ENCODE peak calls at places on chromosomes 11 and 22, in seven cellular contexts. V is ovary, B is A549, X is prostate gland, C is psoas muscle, S is tibial nerve, D is gastrocnemius medialis. A is an unnamed sample.

GRCh38 chr11:71458146-71459070 is 5.4 kb downstream of the NADSYN1 start:
- DNase-seq in V (no peak), B (no peak), X (no peak), S (no peak), C (no peak), D (no peak), A (no peak)

GRCh38 chr11:110184974-110185597 is 91.9 kb downstream of the ZC3H12C start:
- DNase-seq in S (peak; percentile 26), B (no peak), V (no peak), C (no peak), D (peak; percentile 50), X (no peak), A (no peak)

GRCh38 chr22:37681001-37681424 is 5.1 kb upstream of the NOL12 start:
- DNase-seq in C (no peak), S (no peak), D (no peak), B (no peak), X (no peak), V (no peak), A (no peak)

GRCh38 chr11:63839508-63840355 is 822 bp downstream of the MARK2 start:
- DNase-seq in C (peak; percentile 25), V (no peak), X (peak; percentile 32), S (peak; percentile 24), D (peak; percentile 31), B (no peak), A (peak; percentile 51)

GRCh38 chr11:61472868-61473267 is 35.7 kb upstream of the LRRC10B start:
- DNase-seq in D (peak; percentile 77), S (peak; percentile 67), B (no peak), C (peak; percentile 50), V (no peak), X (peak; percentile 30), A (no peak)

GRCh38 chr11:32173435-32173834 is 82.6 kb downstream of the RCN1 start:
- DNase-seq in C (peak; percentile 30), B (peak; percentile 29), X (peak; percentile 52), D (peak; percentile 13), V (peak; percentile 54), S (peak; percentile 23), A (peak; percentile 88)

GRCh38 chr22:46465348-46465725 is 72.1 kb downstream of the CELSR1 start:
- DNase-seq in S (no peak), C (no peak), D (no peak), X (no peak), V (no peak), B (no peak), A (no peak)

GRCh38 chr11:561148-562003 is 606 bp downstream of the RASSF7 start:
- DNase-seq in C (no peak), D (no peak), X (no peak), B (peak; percentile 78), V (peak; percentile 46), S (no peak), A (peak; percentile 50)

GRCh38 chr11:7436657-7437056 is 48.6 kb upstream of the OLFML1 start:
- DNase-seq in S (peak; percentile 8), B (no peak), V (no peak), C (no peak), X (no peak), D (no peak), A (no peak)

GRCh38 chr11:35974878-35975578 is 31.2 kb downstream of the LDLRAD3 start:
- DNase-seq in S (peak; percentile 25), B (no peak), V (no peak), X (peak; percentile 33), D (peak; percentile 41), C (no peak), A (no peak)

GRCh38 chr11:45736424-45736823 is 68.5 kb upstream of the SLC35C1 start:
- DNase-seq in S (no peak), B (no peak), D (peak; percentile 94), X (peak; percentile 65), V (no peak), C (peak; percentile 58), A (no peak)

GRCh38 chr22:40512426-40513136 is 123.9 kb downstream of the MRTFA start:
- DNase-seq in V (no peak), X (no peak), B (peak; percentile 40), D (peak; percentile 47), C (no peak), S (peak; percentile 40), A (no peak)

GRCh38 chr22:46780453-46780852 is 18.0 kb downstream of the TBC1D22A start:
- DNase-seq in V (no peak), X (no peak), D (no peak), B (no peak), S (no peak), C (no peak), A (no peak)

GRCh38 chr11:81804858-81805257 is 928.8 kb downstream of the FAM181B start:
- DNase-seq in V (no peak), S (no peak), C (no peak), D (no peak), B (no peak), X (no peak), A (no peak)

GRCh38 chr11:3892156-3892555 is 36.7 kb downstream of the STIM1 start:
- DNase-seq in X (no peak), D (no peak), C (no peak), V (no peak), S (no peak), B (no peak), A (no peak)
- H3K4me1 ChIP-seq in X (no peaks in the 10 kb centered on the region), D (peaks cover 80% of the 10 kb centered on the region), C (peaks cover 62% of the 10 kb centered on the region), V (peaks cover 8% of the 10 kb centered on the region), S (no peaks in the 10 kb centered on the region), B (peaks cover 24% of the 10 kb centered on the region), A (no peaks in the 10 kb centered on the region)

DNA sequence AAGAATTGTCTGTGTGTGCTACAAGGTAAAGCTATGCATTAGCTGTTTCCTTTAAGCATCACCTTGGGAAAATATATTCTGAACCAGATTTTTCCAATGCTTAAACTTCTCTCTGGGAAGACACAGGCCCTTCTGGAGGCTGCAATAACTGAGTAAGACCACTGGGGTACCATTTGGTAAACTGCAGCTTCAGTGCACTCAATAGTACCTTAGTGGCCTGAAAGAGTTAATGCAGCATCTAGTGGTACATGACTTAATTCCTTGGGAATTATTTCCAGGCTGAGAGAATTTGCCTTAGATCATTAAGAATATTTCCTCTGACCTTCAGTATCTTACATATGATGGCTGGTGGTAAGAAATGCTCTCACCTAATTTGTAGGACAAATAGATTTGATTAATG is 727.4 kb downstream of the DLG2 start:
- DNase-seq in V (no peak), S (no peak), X (no peak), D (no peak), C (no peak), B (no peak), A (peak; percentile 87)
- TF ChIP-seq CTCF in V (no peak), S (no peak), X (no peak), D (no peak), C (no peak), B (no peak), A (peak; percentile 80)

GRCh38 chr22:35903571-35904331 is 124.9 kb downstream of the RBFOX2 start:
- DNase-seq in C (no peak), D (no peak), X (no peak), V (no peak), B (no peak), S (no peak), A (no peak)
- H3K4me1 ChIP-seq in C (peaks cover 54% of the 10 kb centered on the region), D (peaks cover 56% of the 10 kb centered on the region), X (no peaks in the 10 kb centered on the region), V (peaks cover 13% of the 10 kb centered on the region), B (peaks cover 30% of the 10 kb centered on the region), S (no peaks in the 10 kb centered on the region), A (peaks cover 15% of the 10 kb centered on the region)

DNA sequence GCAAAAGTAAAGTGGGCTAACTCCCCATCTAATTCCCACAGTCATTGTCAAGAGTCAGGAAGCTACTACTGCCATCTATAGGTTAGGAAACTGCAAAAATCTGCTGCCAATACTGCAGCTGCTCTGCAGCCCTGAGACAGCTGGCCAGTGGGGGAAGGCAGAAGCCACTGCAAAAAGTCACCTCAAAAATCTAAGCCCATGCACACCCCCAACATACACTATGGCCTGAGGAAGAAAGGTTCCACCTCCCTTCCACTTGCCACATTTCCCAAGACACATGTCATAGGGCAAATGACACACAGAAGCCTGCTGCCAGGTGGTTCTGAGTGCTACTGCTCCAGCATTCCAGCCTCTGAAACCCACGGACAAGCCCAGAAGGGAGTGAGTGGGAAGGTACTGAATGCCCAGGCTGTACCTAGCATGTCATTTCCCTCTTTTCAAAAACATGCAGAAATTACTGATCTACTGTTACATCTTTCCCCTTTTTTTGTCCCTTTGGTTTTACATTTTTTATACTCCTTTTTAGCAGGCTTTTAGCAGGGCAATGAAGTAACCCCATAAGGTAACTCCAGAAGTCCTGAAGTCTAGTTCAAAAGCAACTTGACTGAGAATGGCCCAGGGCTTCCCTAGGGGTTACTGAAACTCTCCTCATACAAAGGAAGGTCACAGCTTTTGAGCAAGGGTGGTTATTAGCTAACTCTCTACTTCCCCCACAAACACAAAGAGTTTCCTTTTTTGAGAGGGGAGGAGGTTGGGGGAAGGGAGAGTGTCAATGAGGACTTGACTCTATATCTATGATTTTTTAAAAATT is 36.8 kb downstream of the DGCR2 start:
- DNase-seq in C (no peak), B (peak; percentile 31), V (no peak), X (no peak), S (no peak), D (no peak), A (peak; percentile 37)
- TF ChIP-seq CTCF in C (no peak), B (peak; percentile 46), V (no peak), X (no peak), S (no peak), D (no peak), A (peak; percentile 48)

DNA sequence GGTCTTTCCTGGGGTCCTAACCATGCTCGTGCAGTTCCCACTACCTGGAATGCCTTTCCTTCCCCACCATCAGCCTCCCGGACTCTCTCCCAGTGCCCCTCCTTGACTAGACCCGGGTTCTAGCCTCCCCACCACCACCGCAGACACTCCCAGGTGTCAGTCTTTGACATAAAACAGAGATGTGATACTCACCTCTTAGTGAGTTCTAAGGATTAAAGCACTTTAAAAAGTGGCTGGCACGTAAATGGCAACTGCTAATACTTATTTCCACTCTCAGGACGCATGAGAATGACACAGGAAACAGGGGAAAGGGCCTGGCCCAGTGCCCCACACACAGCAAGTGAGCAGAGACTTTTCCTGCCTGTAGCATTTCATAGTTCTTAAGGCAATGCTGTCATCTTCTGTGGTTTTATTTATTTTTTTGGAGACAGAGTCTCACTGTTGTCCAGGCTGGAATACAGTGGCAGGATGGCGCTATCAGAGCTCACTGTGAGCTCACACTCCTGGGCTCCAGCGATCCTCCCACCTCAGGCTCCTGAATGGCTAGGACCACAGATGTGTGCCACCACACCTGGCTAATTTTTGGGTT is 1.9 kb upstream of the SLC25A45 start:
- DNase-seq in X (no peak), S (no peak), C (no peak), V (no peak), D (no peak), B (no peak), A (no peak)
- H3K4me1 ChIP-seq in X (peaks cover 9% of the 10 kb centered on the region), S (peaks cover 67% of the 10 kb centered on the region), C (peaks cover 64% of the 10 kb centered on the region), V (peaks cover 16% of the 10 kb centered on the region), D (peaks cover 52% of the 10 kb centered on the region), B (peaks cover 82% of the 10 kb centered on the region), A (peaks cover 13% of the 10 kb centered on the region)

DNA sequence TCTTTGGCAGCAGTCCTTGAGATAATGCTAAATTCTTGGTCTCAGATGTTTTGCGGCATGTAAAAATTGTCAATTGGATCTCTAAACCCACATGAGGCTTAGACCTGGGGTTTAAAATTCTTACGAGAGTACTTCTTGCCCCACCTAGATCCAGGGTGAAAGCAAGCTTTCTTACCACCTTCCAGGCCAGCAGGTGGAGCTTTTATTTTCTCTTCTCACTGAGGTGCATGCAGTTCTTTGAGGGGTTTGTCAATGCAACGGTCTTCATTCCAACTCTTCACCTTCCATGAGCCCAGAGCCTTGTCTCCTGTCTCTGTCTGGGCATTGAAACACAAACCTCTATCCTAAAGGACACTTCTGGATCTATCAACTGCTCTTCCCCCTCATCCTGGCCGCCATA is 154.1 kb downstream of the MYO18B start:
- DNase-seq in C (no peak), B (no peak), V (no peak), X (no peak), D (no peak), S (no peak), A (peak; percentile 61)
- TF ChIP-seq CTCF in C (no peak), B (no peak), V (no peak), X (no peak), D (no peak), S (no peak), A (peak; percentile 66)

A was measured in GM23338.